ENCODE peak calls at places on chromosomes 5 and 9, in four cellular contexts. S is SK-N-SH, Z is GM23248, D is hepatocyte. Q is an unnamed sample. For H3K4me1, the result is how much of the 10 kb centered on the place peaks cover.

GRCh38 chr9:127049044-127049443 is 73.4 kb downstream of the ANGPTL2 start:
- DNase-seq in S (no peak), Z (peak), D (peak), Q (no peak)

GRCh38 chr9:130243015-130243881 is 22.3 kb upstream of the HMCN2 start:
- DNase-seq in S (peak), Z (peak), D (peak), Q (peak)

GRCh38 chr5:172954751-172955159 is 4.5 kb upstream of the RPL26L1 start:
- DNase-seq in S (no peak), Z (no peak), D (no peak), Q (no peak)

GRCh38 chr5:67156976-67157583 is 39.5 kb downstream of the CD180 start:
- DNase-seq in S (peak), Z (peak), D (peak), Q (peak)

GRCh38 chr5:39513236-39513635 is 88.5 kb upstream of the DAB2 start:
- DNase-seq in S (no peak), Z (peak), D (no peak), Q (no peak)

GRCh38 chr9:93120846-93121315 is 13.2 kb downstream of the NINJ1 start:
- DNase-seq in S (no peak), Z (no peak), D (no peak), Q (no peak)

GRCh38 chr5:144187699-144188294 is 17.1 kb downstream of the KCTD16 start:
- DNase-seq in S (peak), Z (peak), D (peak), Q (no peak)

GRCh38 chr5:41415242-41415641 is 95.2 kb downstream of the PLCXD3 start:
- DNase-seq in S (no peak), Z (peak), D (no peak), Q (no peak)

GRCh38 chr5:148998174-148998797 is 64.6 kb downstream of the SH3TC2 start:
- DNase-seq in S (peak), Z (peak), D (peak), Q (peak)

GRCh38 chr5:176857514-176858273 is 41.5 kb downstream of the HK3 start:
- DNase-seq in S (no peak), Z (peak), D (no peak), Q (no peak)
- H3K4me1 ChIP-seq in S (under half), Z (under half), D (under half), Q (under half)

DNA sequence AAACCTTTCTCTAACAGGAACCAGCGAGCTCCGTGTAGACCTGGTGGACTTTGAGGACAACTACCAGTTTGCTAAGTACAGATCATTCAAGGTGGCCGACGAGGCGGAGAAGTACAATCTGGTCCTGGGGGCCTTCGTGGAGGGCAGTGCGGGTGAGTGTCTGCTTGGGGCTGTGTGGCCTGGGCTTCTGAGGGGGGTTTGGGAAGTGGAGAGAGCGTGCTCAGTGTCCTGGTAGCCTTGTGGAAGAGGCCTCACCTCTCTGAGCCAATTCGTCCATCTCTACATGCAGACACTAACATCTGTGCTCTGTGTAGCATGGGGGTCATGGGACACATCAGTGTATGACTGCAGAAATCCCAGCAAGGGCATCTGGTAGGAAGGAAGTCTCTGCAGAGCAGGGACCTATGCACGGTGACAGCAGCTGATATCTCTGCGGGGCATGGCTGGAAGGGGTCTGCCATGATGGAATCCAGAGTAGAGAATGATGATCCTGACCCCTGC is 5.9 kb downstream of the FCN2 start:
- DNase-seq in S (no peak), Z (no peak), D (no peak), Q (no peak)
- TF ChIP-seq EZH2phosphoT487 in S (no peak), Z (no peak), D (no peak), Q (no peak)

GRCh38 chr5:168228668-168229067 is 62.8 kb upstream of the WWC1 start:
- DNase-seq in S (no peak), Z (no peak), D (no peak), Q (no peak)
- H3K4me1 ChIP-seq in S (under half), Z (under half), D (under half), Q (under half)

GRCh38 chr5:176780951-176781350 is 29.4 kb upstream of the UNC5A start:
- DNase-seq in S (no peak), Z (no peak), D (no peak), Q (no peak)

GRCh38 chr5:176780071-176780850 is 30.1 kb upstream of the UNC5A start:
- DNase-seq in S (no peak), Z (no peak), D (no peak), Q (no peak)

GRCh38 chr5:176779537-176779936 is 30.8 kb upstream of the UNC5A start:
- DNase-seq in S (no peak), Z (peak), D (no peak), Q (no peak)

GRCh38 chr5:176784218-176785165 is 25.9 kb upstream of the UNC5A start:
- DNase-seq in S (no peak), Z (peak), D (peak), Q (no peak)

DNA sequence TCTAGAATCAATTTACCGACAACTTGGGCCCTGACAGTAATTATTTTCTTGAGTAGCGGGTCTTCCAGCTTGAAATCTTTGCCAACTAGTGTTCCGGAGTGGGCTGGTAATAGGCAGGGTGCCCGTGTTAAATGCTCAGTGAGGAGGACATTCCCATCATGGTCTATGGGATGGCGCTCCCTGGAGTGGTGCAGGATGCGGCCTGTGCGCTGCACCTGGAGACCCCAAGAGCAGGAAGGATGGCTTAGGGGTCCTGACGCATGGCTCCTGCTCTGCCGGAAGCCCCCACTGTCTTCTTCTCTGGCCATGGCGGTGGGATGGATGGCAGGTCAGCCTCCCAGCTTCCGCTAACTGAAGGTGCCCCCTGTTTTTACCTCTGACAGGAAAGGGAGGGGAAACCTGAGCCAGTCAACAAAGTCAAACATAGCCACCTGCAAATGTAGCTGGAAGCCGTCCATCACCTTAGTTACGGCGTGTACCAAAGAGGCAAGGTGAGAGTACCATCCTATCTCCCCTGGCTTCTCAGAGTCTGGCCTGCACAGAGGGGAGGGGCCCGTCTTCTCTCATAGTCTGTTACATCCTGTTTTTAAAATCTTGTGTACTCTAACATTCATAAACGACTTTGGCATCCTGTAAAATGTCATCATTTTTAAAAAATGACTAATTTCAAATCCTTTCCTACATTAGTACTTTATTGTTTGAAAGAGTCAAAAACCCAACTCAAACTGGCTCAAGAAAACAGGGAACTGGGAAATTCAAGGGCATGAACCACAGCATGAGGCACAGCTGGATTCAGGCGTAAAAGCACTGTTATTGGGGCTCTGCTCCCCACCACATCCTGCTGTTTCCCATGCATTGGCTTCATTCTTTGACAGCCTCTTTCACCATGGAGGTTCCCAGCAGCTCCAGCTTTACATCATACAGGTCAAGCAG is 28.5 kb upstream of the UNC5A start:
- DNase-seq in S (no peak), Z (no peak), D (no peak), Q (no peak)
- TF ChIP-seq EZH2phosphoT487 in S (no peak), Z (no peak), D (no peak), Q (no peak)

DNA sequence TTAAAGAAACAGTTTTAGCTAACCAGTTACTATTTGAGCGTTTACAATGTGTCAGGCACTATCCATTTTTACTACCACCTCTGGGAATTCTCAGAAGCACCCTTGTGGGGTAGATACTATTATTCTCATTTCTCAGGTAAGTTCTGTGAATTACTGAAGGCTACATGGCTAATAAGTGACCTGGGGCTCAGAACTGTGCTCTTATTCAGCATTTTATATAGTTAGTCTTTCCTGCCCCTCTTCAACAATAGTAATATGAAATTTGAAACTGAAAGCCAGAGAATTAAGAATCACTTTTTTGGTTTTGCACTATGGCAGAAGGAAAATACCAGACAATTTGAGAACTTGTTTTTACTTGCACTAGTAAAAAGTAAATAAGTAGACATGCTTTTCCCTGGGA is 11.8 kb downstream of the ELL2 start:
- DNase-seq in S (no peak), Z (no peak), D (no peak), Q (no peak)
- H3K4me1 ChIP-seq in S (under half), Z (half or more), D (under half), Q (under half)

GRCh38 chr9:18707489-18708210 is 233.7 kb downstream of the ADAMTSL1 start:
- DNase-seq in S (no peak), Z (peak), D (no peak), Q (no peak)
- TF ChIP-seq EZH2phosphoT487 in S (no peak), Z (no peak), D (no peak), Q (no peak)

DNA sequence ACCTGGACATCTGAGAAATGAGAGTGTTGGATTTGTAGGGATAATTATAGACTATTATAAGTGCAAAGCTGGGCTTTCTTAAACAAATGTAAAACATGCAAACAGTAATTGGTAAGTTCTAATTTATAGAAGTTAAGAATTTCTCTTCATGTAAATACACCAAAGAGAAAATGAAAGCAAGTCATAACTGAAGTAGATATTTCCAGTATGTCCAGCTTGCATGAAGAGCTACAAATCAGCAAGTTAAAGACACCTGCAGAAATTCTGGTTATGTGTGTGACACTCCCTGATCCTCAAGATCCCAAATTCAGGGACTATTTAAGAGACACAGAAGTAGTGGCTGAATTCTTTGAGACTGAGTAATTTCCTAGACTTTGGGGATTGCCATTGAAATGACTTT is 308.9 kb downstream of the TLE4 start:
- DNase-seq in S (no peak), Z (no peak), D (no peak), Q (no peak)
- H3K4me1 ChIP-seq in S (under half), Z (under half), D (under half), Q (under half)

GRCh38 chr9:84327184-84327583 is 13.4 kb downstream of the SLC28A3 start:
- DNase-seq in S (no peak), Z (no peak), D (no peak), Q (no peak)

GRCh38 chr9:84323777-84324317 is 16.7 kb downstream of the SLC28A3 start:
- DNase-seq in S (no peak), Z (no peak), D (no peak), Q (no peak)

GRCh38 chr9:84324811-84325210 is 15.7 kb downstream of the SLC28A3 start:
- DNase-seq in S (no peak), Z (no peak), D (no peak), Q (no peak)

GRCh38 chr9:84322830-84323229 is 17.7 kb downstream of the SLC28A3 start:
- DNase-seq in S (no peak), Z (peak), D (no peak), Q (no peak)

GRCh38 chr9:84325347-84325982 is 15.1 kb downstream of the SLC28A3 start:
- DNase-seq in S (no peak), Z (peak), D (peak), Q (no peak)
- TF ChIP-seq EZH2phosphoT487 in S (no peak), Z (no peak), D (no peak), Q (no peak)

DNA sequence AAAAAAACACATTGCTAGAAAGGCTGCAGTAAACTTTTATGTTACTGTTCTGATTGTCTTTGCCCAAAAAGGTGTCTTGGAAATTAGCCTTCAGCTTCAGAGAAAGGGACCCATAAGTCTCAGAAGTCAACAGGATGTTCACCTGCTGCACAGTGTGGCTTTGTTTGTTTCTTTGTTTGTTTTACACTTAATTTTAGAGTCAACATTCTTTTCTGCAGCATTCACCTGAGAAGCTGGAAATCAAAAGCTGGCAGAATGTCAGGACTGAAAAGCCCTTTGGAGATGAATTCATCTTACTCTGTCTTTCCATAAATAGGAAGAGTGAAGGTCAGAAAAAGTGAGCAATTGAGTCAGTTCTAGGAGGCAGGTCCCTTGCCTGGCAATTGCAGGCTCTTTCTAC is 170.0 kb downstream of the PAPPA start:
- DNase-seq in S (no peak), Z (no peak), D (no peak), Q (no peak)
- H3K4me1 ChIP-seq in S (under half), Z (under half), D (under half), Q (under half)